ENCODE peak calls at places on chromosomes 13 and 19, in four cellular contexts. A, E, G and Y are unnamed samples.

GRCh38 chr13:46561691-46562090 is 8.7 kb downstream of the LRCH1 start:
- DNase-seq in A (no peak), E (no peak), G (no peak), Y (no peak)

GRCh38 chr19:15563931-15564330 is 51.1 kb upstream of the CYP4F8 start:
- DNase-seq in A (no peak), E (no peak), G (no peak), Y (no peak)

GRCh38 chr13:42892760-42893159 is 99.3 kb downstream of the EPSTI1 start:
- DNase-seq in A (no peak), E (no peak), G (no peak), Y (no peak)

GRCh38 chr19:8575467-8575997 is 1.7 kb downstream of the MYO1F start:
- DNase-seq in A (no peak), E (no peak), G (peak; percentile 16), Y (no peak)

GRCh38 chr13:91216928-91217700 is 130.4 kb upstream of the MIR17HG start:
- DNase-seq in A (no peak), E (no peak), G (no peak), Y (no peak)

GRCh38 chr19:36060430-36060829 is 5.7 kb downstream of the WDR62 start:
- DNase-seq in A (peak; percentile 46), E (no peak), G (no peak), Y (no peak)

GRCh38 chr13:87671824-87672603 is 843 bp downstream of the SLITRK5 start:
- DNase-seq in A (no peak), E (no peak), G (no peak), Y (no peak)

GRCh38 chr13:100547805-100548204 is 40.8 kb downstream of the GGACT start:
- DNase-seq in A (no peak), E (no peak), G (no peak), Y (no peak)

GRCh38 chr19:2719910-2720776 is 1.0 kb downstream of the DIRAS1 start:
- DNase-seq in A (peak; percentile 60), E (no peak), G (no peak), Y (no peak)

GRCh38 chr19:16381756-16382401 is 57.3 kb downstream of the KLF2 start:
- DNase-seq in A (peak; percentile 80), E (no peak), G (no peak), Y (no peak)

GRCh38 chr19:11375143-11375948 is 880 bp downstream of the SWSAP1 start:
- DNase-seq in A (peak; percentile 54), E (no peak), G (peak; percentile 50), Y (no peak)

GRCh38 chr19:38195237-38195636 is 28.8 kb downstream of the DPF1 start:
- DNase-seq in A (no peak), E (no peak), G (no peak), Y (no peak)